ENCODE peak calls at places on chromosomes 16 and 17, in four cellular contexts. J is mesothelial cell of epicardium, A is AG10803, W is endodermal cell. S is an unnamed sample.

GRCh38 chr16:1788095-1788707 is 5.3 kb downstream of the IGFALS start:
- DNase-seq in A (no peak), J (no peak), W (no peak), S (no peak)

GRCh38 chr17:6948562-6948961 is 47.3 kb upstream of the ALOX12 start:
- DNase-seq in A (no peak), J (no peak), W (no peak), S (peak)

GRCh38 chr16:47777191-47777590 is 316.1 kb downstream of the PHKB start:
- DNase-seq in J (no peak), W (no peak), A (peak), S (no peak)

GRCh38 chr17:3602499-3602898 is 6.7 kb downstream of the TRPV1 start:
- DNase-seq in J (no peak), W (peak), A (peak), S (peak)

GRCh38 chr17:68290268-68290954 is 516 bp downstream of the SLC16A6 start:
- DNase-seq in A (no peak), W (peak), J (no peak), S (peak)

GRCh38 chr17:65584604-65585521 is 23.4 kb upstream of the AXIN2 start:
- DNase-seq in W (no peak), A (peak), J (no peak), S (no peak)

GRCh38 chr16:981695-982151 is at the start of gene SOX8:
- DNase-seq in A (no peak), J (no peak), W (no peak), S (no peak)

GRCh38 chr16:10656618-10657017 is 38.1 kb downstream of the TEKT5 start:
- DNase-seq in J (no peak), W (no peak), A (no peak), S (no peak)

GRCh38 chr17:61477204-61477834 is 25.1 kb downstream of the TBX4 start:
- DNase-seq in J (peak), W (peak), A (no peak), S (no peak)

GRCh38 chr17:78839173-78839761 is 1.3 kb downstream of the USP36 start:
- DNase-seq in W (no peak), A (peak), J (no peak), S (no peak)

GRCh38 chr17:12794919-12795517 is 5.7 kb downstream of the ARHGAP44 start:
- DNase-seq in W (no peak), J (no peak), A (no peak), S (no peak)

GRCh38 chr17:27905524-27906237 is 12.5 kb upstream of the LYRM9 start:
- DNase-seq in W (no peak), J (no peak), A (no peak), S (no peak)

GRCh38 chr16:12507366-12507765 is 296.3 kb downstream of the CPPED1 start:
- DNase-seq in W (no peak), J (no peak), A (peak), S (no peak)

GRCh38 chr16:804193-805048 is 3.9 kb upstream of the GNG13 start:
- DNase-seq in J (no peak), A (no peak), W (no peak), S (no peak)

GRCh38 chr16:88685156-88686061 is 898 bp downstream of the SNAI3 start:
- DNase-seq in A (peak), W (peak), J (no peak), S (peak)

GRCh38 chr17:44038604-44039007 is 23.8 kb upstream of the TMEM101 start:
- DNase-seq in A (no peak), J (no peak), W (no peak), S (no peak)

GRCh38 chr17:79243603-79243990 is 169.0 kb downstream of the ENGASE start:
- DNase-seq in A (no peak), J (no peak), W (no peak), S (no peak)

GRCh38 chr16:78310990-78311561 is 211.6 kb downstream of the WWOX start:
- DNase-seq in J (no peak), W (peak), A (peak), S (peak)

GRCh38 chr16:50476486-50477260 is 71.5 kb upstream of the NKD1 start:
- DNase-seq in A (no peak), W (no peak), J (no peak), S (no peak)

GRCh38 chr17:7208754-7209460 is 10.7 kb downstream of the DLG4 start:
- DNase-seq in J (no peak), W (no peak), A (no peak), S (no peak)

GRCh38 chr16:11007714-11008240 is 63.4 kb downstream of the CLEC16A start:
- DNase-seq in W (peak), A (no peak), J (no peak), S (no peak)

GRCh38 chr17:42803074-42803883 is 4.6 kb downstream of the CNTD1 start:
- DNase-seq in A (no peak), W (peak), J (no peak), S (no peak)

GRCh38 chr17:35875439-35876139 is 4.6 kb downstream of the CCL5 start:
- DNase-seq in A (no peak), J (no peak), W (no peak), S (no peak)

GRCh38 chr17:81518113-81518784 is 5.7 kb upstream of the ACTG1 start:
- DNase-seq in W (peak), A (no peak), J (peak), S (no peak)

GRCh38 chr17:57999496-58000017 is 7.5 kb downstream of the SRSF1 start:
- DNase-seq in W (no peak), A (peak), J (no peak), S (no peak)

GRCh38 chr16:85477801-85478363 is 135.2 kb upstream of the GSE1 start:
- DNase-seq in J (no peak), W (no peak), A (no peak), S (no peak)

GRCh38 chr17:43703630-43704029 is 41.9 kb upstream of the MEOX1 start:
- DNase-seq in W (no peak), J (no peak), A (no peak), S (no peak)

GRCh38 chr17:1557355-1558095 is 5.1 kb downstream of the PITPNA start:
- DNase-seq in W (no peak), J (no peak), A (no peak), S (no peak)

GRCh38 chr16:31713945-31714898 is 159.4 kb upstream of the ZNF267 start:
- DNase-seq in A (no peak), J (no peak), W (peak), S (peak)
- TF ChIP-seq CTCF in A (peak), J (peak), W (peak), S (no peak)

GRCh38 chr17:19744492-19744891 is 3.6 kb downstream of the ALDH3A1 start:
- DNase-seq in J (no peak), W (no peak), A (no peak), S (no peak)

GRCh38 chr17:19746517-19746916 is 1.6 kb downstream of the ALDH3A1 start:
- DNase-seq in J (no peak), A (no peak), W (no peak), S (no peak)

GRCh38 chr17:19747159-19747719 is 859 bp downstream of the ALDH3A1 start:
- DNase-seq in W (no peak), J (no peak), A (no peak), S (no peak)

GRCh38 chr17:19743101-19744100 is 4.7 kb downstream of the ALDH3A1 start:
- DNase-seq in A (no peak), W (no peak), J (no peak), S (no peak)

DNA sequence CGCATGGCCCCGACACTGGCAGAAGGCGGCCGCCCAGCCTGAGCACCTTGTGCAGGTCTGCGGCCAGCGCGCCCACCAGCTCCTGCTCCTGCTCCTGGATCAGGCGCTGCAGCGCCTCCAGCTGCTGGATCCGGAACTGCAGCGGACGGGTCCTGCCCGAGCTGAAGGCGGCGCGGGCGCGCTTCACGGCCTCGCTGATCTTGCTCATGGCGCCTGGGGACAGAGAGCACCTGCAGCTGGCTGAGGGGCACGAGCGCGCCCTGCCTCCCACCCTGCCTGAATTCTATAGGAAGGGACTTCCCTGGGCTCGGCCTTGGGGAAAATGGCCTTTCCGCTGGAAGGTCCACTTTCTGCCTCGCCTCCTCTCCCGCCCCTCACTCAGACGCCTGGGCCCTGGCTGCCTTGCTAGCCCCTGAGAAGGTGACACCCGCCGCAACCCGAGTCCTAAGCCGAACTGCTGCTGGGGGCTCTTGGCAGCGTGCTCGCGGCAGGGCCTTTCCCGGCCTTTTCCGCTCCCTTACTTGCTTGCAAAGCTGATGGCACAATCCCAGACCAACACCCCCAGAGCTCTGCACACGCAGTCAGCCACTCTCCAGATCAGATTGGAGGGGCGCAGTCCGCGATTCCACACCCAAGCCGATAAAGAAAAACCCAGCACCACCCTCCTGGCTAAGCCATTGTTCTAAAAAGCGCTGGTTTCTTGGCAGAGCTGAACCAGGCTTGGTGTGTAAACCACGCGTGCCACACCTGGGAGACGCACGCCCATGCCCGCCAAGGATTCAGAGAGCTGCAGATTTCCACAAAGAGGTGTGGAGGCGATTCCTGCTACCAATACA is 3.0 kb downstream of the ALDH3A1 start:
- DNase-seq in W (peak), J (peak), A (peak), S (peak)
- TF ChIP-seq CTCF in W (peak), J (peak), A (peak), S (peak)

DNA sequence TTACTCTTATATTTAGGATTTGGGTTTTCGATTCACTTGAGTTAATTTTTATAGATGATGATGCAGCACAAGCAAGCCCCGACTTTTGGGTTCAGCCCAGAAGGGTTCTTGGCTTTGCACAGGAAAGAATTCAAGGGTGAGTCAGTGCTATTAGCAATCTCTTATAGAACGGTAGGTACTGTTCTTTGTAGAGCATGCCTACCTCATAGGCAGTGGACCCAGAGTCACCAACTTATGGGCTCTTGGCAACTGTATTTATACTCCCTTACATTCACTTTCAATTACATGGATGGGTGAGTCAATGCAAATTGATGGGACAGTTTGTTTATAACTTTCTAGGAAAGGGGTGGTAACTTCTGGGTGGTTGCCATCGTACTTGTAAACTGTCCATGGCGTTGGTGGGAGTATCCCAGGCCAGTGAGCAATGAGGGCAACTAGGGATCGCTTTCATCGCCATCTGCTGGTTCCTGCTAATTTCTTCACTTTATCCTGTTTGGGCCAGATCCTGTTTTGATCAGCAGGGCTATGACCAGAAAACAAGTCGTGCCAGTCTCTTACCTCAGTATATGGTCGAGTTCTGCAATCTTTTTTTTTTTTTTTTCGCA is 362.6 kb downstream of the CNTNAP4 start:
- DNase-seq in J (no peak), A (no peak), W (peak), S (no peak)
- TF ChIP-seq CTCF in J (no peak), A (no peak), W (peak), S (no peak)

DNA sequence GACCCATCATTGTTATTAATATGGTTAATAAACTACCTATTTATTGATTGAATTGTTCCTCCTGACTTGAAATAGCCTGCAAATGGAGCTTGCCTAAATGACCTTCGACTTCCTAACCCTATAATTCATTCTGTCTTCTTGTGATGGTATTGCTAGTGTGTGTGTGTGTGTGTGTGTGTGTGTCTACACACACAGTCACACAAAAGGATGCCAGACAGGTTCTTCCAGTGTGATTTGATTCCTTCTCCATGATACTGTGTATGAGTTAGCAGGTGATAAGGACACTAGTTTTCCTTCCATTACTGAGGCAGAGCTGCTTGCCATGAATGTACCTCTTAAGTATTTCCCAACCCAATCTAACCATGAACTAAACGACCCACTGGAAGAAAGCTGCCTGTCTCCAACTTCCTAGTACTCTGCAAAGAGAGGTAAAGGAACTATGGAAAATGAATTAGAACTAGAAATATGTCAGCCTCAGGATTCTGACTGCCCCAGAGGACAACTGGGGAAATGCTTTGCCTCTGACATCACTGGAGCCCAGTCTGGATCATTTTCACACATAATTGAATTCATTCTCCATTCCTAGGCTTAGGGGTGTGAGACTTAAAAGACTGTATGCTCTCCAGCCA is 3.5 kb upstream of the CDC6 start:
- DNase-seq in W (no peak), J (no peak), A (peak), S (no peak)
- TF ChIP-seq CTCF in W (peak), J (no peak), A (peak), S (no peak)